ENCODE peak calls at places on chromosomes 5 and 9, in ten cellular contexts. One of them, this sample, is unnamed.

GRCh38 chr9:6845881-6846280 is 88.1 kb downstream of the KDM4C start:
- DNase-seq in HS-5: no peak
- DNase-seq in effector memory CD4-positive, alpha-beta T cell: no peak
- DNase-seq in HAP-1: no peak
- DNase-seq in NCI-H345: no peak
- DNase-seq in HuH-7: peak
- DNase-seq in uterus: no peak
- DNase-seq in stimulated activated CD4-positive, alpha-beta T cell treated with anti-CD3 and anti-CD28 coated beads, Interleukin-4, amount 100 ng/mL, for 1 hour: no peak
- DNase-seq in bronchial epithelial cell: no peak
- DNase-seq in astrocyte of the spinal cord: no peak
- DNase-seq in this sample: no peak

GRCh38 chr9:120109242-120109641 is 470.7 kb downstream of the CDK5RAP2 start:
- DNase-seq in HS-5: no peak
- DNase-seq in effector memory CD4-positive, alpha-beta T cell: no peak
- DNase-seq in HAP-1: peak
- DNase-seq in NCI-H345: peak
- DNase-seq in HuH-7: peak
- DNase-seq in uterus: no peak
- DNase-seq in stimulated activated CD4-positive, alpha-beta T cell treated with anti-CD3 and anti-CD28 coated beads, Interleukin-4, amount 100 ng/mL, for 1 hour: no peak
- DNase-seq in bronchial epithelial cell: no peak
- DNase-seq in astrocyte of the spinal cord: no peak
- DNase-seq in this sample: peak

GRCh38 chr9:97853844-97854695 is 1.0 kb downstream of the FOXE1 start:
- DNase-seq in HS-5: no peak
- DNase-seq in effector memory CD4-positive, alpha-beta T cell: no peak
- DNase-seq in HAP-1: peak
- DNase-seq in NCI-H345: peak
- DNase-seq in HuH-7: peak
- DNase-seq in uterus: no peak
- DNase-seq in stimulated activated CD4-positive, alpha-beta T cell treated with anti-CD3 and anti-CD28 coated beads, Interleukin-4, amount 100 ng/mL, for 1 hour: peak
- DNase-seq in bronchial epithelial cell: peak
- DNase-seq in astrocyte of the spinal cord: no peak
- DNase-seq in this sample: peak

GRCh38 chr5:150498501-150498900 is 9.4 kb upstream of the NDST1 start:
- DNase-seq in HS-5: no peak
- DNase-seq in effector memory CD4-positive, alpha-beta T cell: no peak
- DNase-seq in HAP-1: peak
- DNase-seq in NCI-H345: no peak
- DNase-seq in HuH-7: no peak
- DNase-seq in uterus: no peak
- DNase-seq in stimulated activated CD4-positive, alpha-beta T cell treated with anti-CD3 and anti-CD28 coated beads, Interleukin-4, amount 100 ng/mL, for 1 hour: no peak
- DNase-seq in bronchial epithelial cell: no peak
- DNase-seq in astrocyte of the spinal cord: no peak
- DNase-seq in this sample: no peak

GRCh38 chr5:154103223-154103622 is 64.5 kb downstream of the MFAP3 start:
- DNase-seq in HS-5: no peak
- DNase-seq in effector memory CD4-positive, alpha-beta T cell: no peak
- DNase-seq in HAP-1: no peak
- DNase-seq in NCI-H345: no peak
- DNase-seq in HuH-7: no peak
- DNase-seq in uterus: no peak
- DNase-seq in stimulated activated CD4-positive, alpha-beta T cell treated with anti-CD3 and anti-CD28 coated beads, Interleukin-4, amount 100 ng/mL, for 1 hour: no peak
- DNase-seq in bronchial epithelial cell: no peak
- DNase-seq in astrocyte of the spinal cord: no peak
- DNase-seq in this sample: no peak

GRCh38 chr5:178115136-178115834 is 2.0 kb downstream of the N4BP3 start:
- DNase-seq in HS-5: no peak
- DNase-seq in effector memory CD4-positive, alpha-beta T cell: no peak
- DNase-seq in HAP-1: no peak
- DNase-seq in NCI-H345: no peak
- DNase-seq in HuH-7: no peak
- DNase-seq in uterus: no peak
- DNase-seq in stimulated activated CD4-positive, alpha-beta T cell treated with anti-CD3 and anti-CD28 coated beads, Interleukin-4, amount 100 ng/mL, for 1 hour: no peak
- DNase-seq in bronchial epithelial cell: no peak
- DNase-seq in astrocyte of the spinal cord: no peak
- DNase-seq in this sample: no peak

GRCh38 chr5:132334812-132335211 is 34.7 kb upstream of the SLC22A5 start:
- DNase-seq in HS-5: no peak
- DNase-seq in effector memory CD4-positive, alpha-beta T cell: no peak
- DNase-seq in HAP-1: no peak
- DNase-seq in NCI-H345: no peak
- DNase-seq in HuH-7: no peak
- DNase-seq in uterus: no peak
- DNase-seq in stimulated activated CD4-positive, alpha-beta T cell treated with anti-CD3 and anti-CD28 coated beads, Interleukin-4, amount 100 ng/mL, for 1 hour: no peak
- DNase-seq in bronchial epithelial cell: peak
- DNase-seq in astrocyte of the spinal cord: peak
- DNase-seq in this sample: peak

GRCh38 chr5:122366501-122366900 is 54.5 kb downstream of the SNCAIP start:
- DNase-seq in HS-5: no peak
- DNase-seq in effector memory CD4-positive, alpha-beta T cell: no peak
- DNase-seq in HAP-1: no peak
- DNase-seq in NCI-H345: no peak
- DNase-seq in HuH-7: no peak
- DNase-seq in uterus: no peak
- DNase-seq in stimulated activated CD4-positive, alpha-beta T cell treated with anti-CD3 and anti-CD28 coated beads, Interleukin-4, amount 100 ng/mL, for 1 hour: no peak
- DNase-seq in bronchial epithelial cell: peak
- DNase-seq in astrocyte of the spinal cord: no peak
- DNase-seq in this sample: peak

GRCh38 chr5:172178301-172179031 is 9.6 kb downstream of the STK10 start:
- DNase-seq in HS-5: no peak
- DNase-seq in effector memory CD4-positive, alpha-beta T cell: no peak
- DNase-seq in HAP-1: no peak
- DNase-seq in NCI-H345: no peak
- DNase-seq in HuH-7: no peak
- DNase-seq in uterus: no peak
- DNase-seq in stimulated activated CD4-positive, alpha-beta T cell treated with anti-CD3 and anti-CD28 coated beads, Interleukin-4, amount 100 ng/mL, for 1 hour: no peak
- DNase-seq in bronchial epithelial cell: no peak
- DNase-seq in astrocyte of the spinal cord: no peak
- DNase-seq in this sample: no peak

GRCh38 chr9:119044801-119045200 is 324.4 kb downstream of the BRINP1 start:
- DNase-seq in HS-5: no peak
- DNase-seq in effector memory CD4-positive, alpha-beta T cell: no peak
- DNase-seq in HAP-1: no peak
- DNase-seq in NCI-H345: no peak
- DNase-seq in HuH-7: no peak
- DNase-seq in uterus: no peak
- DNase-seq in stimulated activated CD4-positive, alpha-beta T cell treated with anti-CD3 and anti-CD28 coated beads, Interleukin-4, amount 100 ng/mL, for 1 hour: no peak
- DNase-seq in bronchial epithelial cell: peak
- DNase-seq in astrocyte of the spinal cord: no peak
- DNase-seq in this sample: peak

GRCh38 chr5:13218518-13218917 is 726.0 kb downstream of the DNAH5 start:
- DNase-seq in HS-5: no peak
- DNase-seq in effector memory CD4-positive, alpha-beta T cell: no peak
- DNase-seq in HAP-1: no peak
- DNase-seq in NCI-H345: no peak
- DNase-seq in HuH-7: peak
- DNase-seq in uterus: no peak
- DNase-seq in stimulated activated CD4-positive, alpha-beta T cell treated with anti-CD3 and anti-CD28 coated beads, Interleukin-4, amount 100 ng/mL, for 1 hour: no peak
- DNase-seq in bronchial epithelial cell: peak
- DNase-seq in astrocyte of the spinal cord: no peak
- DNase-seq in this sample: peak

GRCh38 chr9:15354713-15355112 is 47.7 kb upstream of the TTC39B start:
- DNase-seq in HS-5: no peak
- DNase-seq in effector memory CD4-positive, alpha-beta T cell: no peak
- DNase-seq in HAP-1: peak
- DNase-seq in NCI-H345: no peak
- DNase-seq in HuH-7: no peak
- DNase-seq in uterus: no peak
- DNase-seq in stimulated activated CD4-positive, alpha-beta T cell treated with anti-CD3 and anti-CD28 coated beads, Interleukin-4, amount 100 ng/mL, for 1 hour: no peak
- DNase-seq in bronchial epithelial cell: no peak
- DNase-seq in astrocyte of the spinal cord: no peak
- DNase-seq in this sample: no peak

GRCh38 chr5:132787076-132787475 is 10.0 kb upstream of the SEPTIN8 start:
- DNase-seq in HS-5: no peak
- DNase-seq in effector memory CD4-positive, alpha-beta T cell: no peak
- DNase-seq in HAP-1: no peak
- DNase-seq in NCI-H345: no peak
- DNase-seq in HuH-7: no peak
- DNase-seq in uterus: no peak
- DNase-seq in stimulated activated CD4-positive, alpha-beta T cell treated with anti-CD3 and anti-CD28 coated beads, Interleukin-4, amount 100 ng/mL, for 1 hour: no peak
- DNase-seq in bronchial epithelial cell: no peak
- DNase-seq in astrocyte of the spinal cord: peak
- DNase-seq in this sample: no peak

GRCh38 chr5:66230551-66230950 is 86.5 kb downstream of the SREK1 start:
- DNase-seq in HS-5: no peak
- DNase-seq in effector memory CD4-positive, alpha-beta T cell: no peak
- DNase-seq in HAP-1: no peak
- DNase-seq in NCI-H345: no peak
- DNase-seq in HuH-7: no peak
- DNase-seq in uterus: no peak
- DNase-seq in stimulated activated CD4-positive, alpha-beta T cell treated with anti-CD3 and anti-CD28 coated beads, Interleukin-4, amount 100 ng/mL, for 1 hour: no peak
- DNase-seq in bronchial epithelial cell: peak
- DNase-seq in astrocyte of the spinal cord: peak
- DNase-seq in this sample: peak

GRCh38 chr5:1946122-1946677 is 63.5 kb upstream of the IRX4 start:
- DNase-seq in HS-5: no peak
- DNase-seq in effector memory CD4-positive, alpha-beta T cell: no peak
- DNase-seq in HAP-1: no peak
- DNase-seq in NCI-H345: no peak
- DNase-seq in HuH-7: no peak
- DNase-seq in uterus: no peak
- DNase-seq in stimulated activated CD4-positive, alpha-beta T cell treated with anti-CD3 and anti-CD28 coated beads, Interleukin-4, amount 100 ng/mL, for 1 hour: no peak
- DNase-seq in bronchial epithelial cell: no peak
- DNase-seq in astrocyte of the spinal cord: no peak
- DNase-seq in this sample: no peak

GRCh38 chr9:27527702-27528277 is 1.8 kb downstream of the MOB3B start:
- DNase-seq in HS-5: no peak
- DNase-seq in effector memory CD4-positive, alpha-beta T cell: no peak
- DNase-seq in HAP-1: no peak
- DNase-seq in NCI-H345: no peak
- DNase-seq in HuH-7: no peak
- DNase-seq in uterus: no peak
- DNase-seq in stimulated activated CD4-positive, alpha-beta T cell treated with anti-CD3 and anti-CD28 coated beads, Interleukin-4, amount 100 ng/mL, for 1 hour: no peak
- DNase-seq in bronchial epithelial cell: no peak
- DNase-seq in astrocyte of the spinal cord: no peak
- DNase-seq in this sample: no peak

GRCh38 chr5:151251001-151251551 is 1.9 kb upstream of the GM2A start:
- DNase-seq in HS-5: no peak
- DNase-seq in effector memory CD4-positive, alpha-beta T cell: peak
- DNase-seq in HAP-1: no peak
- DNase-seq in NCI-H345: no peak
- DNase-seq in HuH-7: no peak
- DNase-seq in uterus: no peak
- DNase-seq in stimulated activated CD4-positive, alpha-beta T cell treated with anti-CD3 and anti-CD28 coated beads, Interleukin-4, amount 100 ng/mL, for 1 hour: no peak
- DNase-seq in bronchial epithelial cell: no peak
- DNase-seq in astrocyte of the spinal cord: no peak
- DNase-seq in this sample: no peak

GRCh38 chr5:165626161-165626560 is 2120.7 kb downstream of the MAT2B start:
- DNase-seq in HS-5: no peak
- DNase-seq in effector memory CD4-positive, alpha-beta T cell: no peak
- DNase-seq in HAP-1: no peak
- DNase-seq in NCI-H345: no peak
- DNase-seq in HuH-7: no peak
- DNase-seq in uterus: no peak
- DNase-seq in stimulated activated CD4-positive, alpha-beta T cell treated with anti-CD3 and anti-CD28 coated beads, Interleukin-4, amount 100 ng/mL, for 1 hour: no peak
- DNase-seq in bronchial epithelial cell: no peak
- DNase-seq in astrocyte of the spinal cord: no peak
- DNase-seq in this sample: no peak

GRCh38 chr5:123645024-123645603 is 133.1 kb downstream of the CSNK1G3 start:
- DNase-seq in HS-5: no peak
- DNase-seq in effector memory CD4-positive, alpha-beta T cell: no peak
- DNase-seq in HAP-1: no peak
- DNase-seq in NCI-H345: no peak
- DNase-seq in HuH-7: no peak
- DNase-seq in uterus: no peak
- DNase-seq in stimulated activated CD4-positive, alpha-beta T cell treated with anti-CD3 and anti-CD28 coated beads, Interleukin-4, amount 100 ng/mL, for 1 hour: no peak
- DNase-seq in bronchial epithelial cell: no peak
- DNase-seq in astrocyte of the spinal cord: no peak
- DNase-seq in this sample: no peak

GRCh38 chr5:110544603-110545002 is 181.9 kb downstream of the TMEM232 start:
- DNase-seq in HS-5: peak
- DNase-seq in effector memory CD4-positive, alpha-beta T cell: no peak
- DNase-seq in HAP-1: no peak
- DNase-seq in NCI-H345: no peak
- DNase-seq in HuH-7: no peak
- DNase-seq in uterus: no peak
- DNase-seq in stimulated activated CD4-positive, alpha-beta T cell treated with anti-CD3 and anti-CD28 coated beads, Interleukin-4, amount 100 ng/mL, for 1 hour: no peak
- DNase-seq in bronchial epithelial cell: peak
- DNase-seq in astrocyte of the spinal cord: no peak
- DNase-seq in this sample: no peak

GRCh38 chr5:164059471-164059870 is 554.1 kb downstream of the MAT2B start:
- DNase-seq in HS-5: no peak
- DNase-seq in effector memory CD4-positive, alpha-beta T cell: no peak
- DNase-seq in HAP-1: no peak
- DNase-seq in NCI-H345: no peak
- DNase-seq in HuH-7: no peak
- DNase-seq in uterus: no peak
- DNase-seq in stimulated activated CD4-positive, alpha-beta T cell treated with anti-CD3 and anti-CD28 coated beads, Interleukin-4, amount 100 ng/mL, for 1 hour: no peak
- DNase-seq in bronchial epithelial cell: no peak
- DNase-seq in astrocyte of the spinal cord: no peak
- DNase-seq in this sample: no peak

GRCh38 chr5:158553195-158553945 is 546.3 kb downstream of the EBF1 start:
- DNase-seq in HS-5: no peak
- DNase-seq in effector memory CD4-positive, alpha-beta T cell: no peak
- DNase-seq in HAP-1: no peak
- DNase-seq in NCI-H345: no peak
- DNase-seq in HuH-7: no peak
- DNase-seq in uterus: peak
- DNase-seq in stimulated activated CD4-positive, alpha-beta T cell treated with anti-CD3 and anti-CD28 coated beads, Interleukin-4, amount 100 ng/mL, for 1 hour: no peak
- DNase-seq in bronchial epithelial cell: no peak
- DNase-seq in astrocyte of the spinal cord: peak
- DNase-seq in this sample: no peak

GRCh38 chr9:86517475-86517874 is 163.3 kb upstream of the TUT7 start:
- DNase-seq in HS-5: no peak
- DNase-seq in effector memory CD4-positive, alpha-beta T cell: no peak
- DNase-seq in HAP-1: no peak
- DNase-seq in NCI-H345: no peak
- DNase-seq in HuH-7: no peak
- DNase-seq in uterus: no peak
- DNase-seq in stimulated activated CD4-positive, alpha-beta T cell treated with anti-CD3 and anti-CD28 coated beads, Interleukin-4, amount 100 ng/mL, for 1 hour: no peak
- DNase-seq in bronchial epithelial cell: no peak
- DNase-seq in astrocyte of the spinal cord: no peak
- DNase-seq in this sample: no peak

GRCh38 chr9:115593587-115594091 is 475.7 kb upstream of the TNC start:
- DNase-seq in HS-5: no peak
- DNase-seq in effector memory CD4-positive, alpha-beta T cell: no peak
- DNase-seq in HAP-1: peak
- DNase-seq in NCI-H345: peak
- DNase-seq in HuH-7: peak
- DNase-seq in uterus: peak
- DNase-seq in stimulated activated CD4-positive, alpha-beta T cell treated with anti-CD3 and anti-CD28 coated beads, Interleukin-4, amount 100 ng/mL, for 1 hour: no peak
- DNase-seq in bronchial epithelial cell: peak
- DNase-seq in astrocyte of the spinal cord: peak
- DNase-seq in this sample: peak

GRCh38 chr9:134943836-134944235 is 26.1 kb upstream of the FCN1 start:
- DNase-seq in HS-5: no peak
- DNase-seq in effector memory CD4-positive, alpha-beta T cell: no peak
- DNase-seq in HAP-1: no peak
- DNase-seq in NCI-H345: no peak
- DNase-seq in HuH-7: no peak
- DNase-seq in uterus: no peak
- DNase-seq in stimulated activated CD4-positive, alpha-beta T cell treated with anti-CD3 and anti-CD28 coated beads, Interleukin-4, amount 100 ng/mL, for 1 hour: no peak
- DNase-seq in bronchial epithelial cell: no peak
- DNase-seq in astrocyte of the spinal cord: no peak
- DNase-seq in this sample: no peak

GRCh38 chr5:13878357-13878756 is 66.1 kb downstream of the DNAH5 start:
- DNase-seq in HS-5: no peak
- DNase-seq in effector memory CD4-positive, alpha-beta T cell: no peak
- DNase-seq in HAP-1: no peak
- DNase-seq in NCI-H345: no peak
- DNase-seq in HuH-7: no peak
- DNase-seq in uterus: no peak
- DNase-seq in stimulated activated CD4-positive, alpha-beta T cell treated with anti-CD3 and anti-CD28 coated beads, Interleukin-4, amount 100 ng/mL, for 1 hour: no peak
- DNase-seq in bronchial epithelial cell: no peak
- DNase-seq in astrocyte of the spinal cord: no peak
- DNase-seq in this sample: no peak

GRCh38 chr5:68221488-68221887 is 5.9 kb downstream of the PIK3R1 start:
- DNase-seq in HS-5: no peak
- DNase-seq in effector memory CD4-positive, alpha-beta T cell: no peak
- DNase-seq in HAP-1: no peak
- DNase-seq in NCI-H345: no peak
- DNase-seq in HuH-7: no peak
- DNase-seq in uterus: no peak
- DNase-seq in stimulated activated CD4-positive, alpha-beta T cell treated with anti-CD3 and anti-CD28 coated beads, Interleukin-4, amount 100 ng/mL, for 1 hour: no peak
- DNase-seq in bronchial epithelial cell: no peak
- DNase-seq in astrocyte of the spinal cord: no peak
- DNase-seq in this sample: no peak

GRCh38 chr9:129685220-129685932 is 19.9 kb downstream of the PRRX2 start:
- DNase-seq in HS-5: no peak
- DNase-seq in effector memory CD4-positive, alpha-beta T cell: no peak
- DNase-seq in HAP-1: no peak
- DNase-seq in NCI-H345: no peak
- DNase-seq in HuH-7: no peak
- DNase-seq in uterus: no peak
- DNase-seq in stimulated activated CD4-positive, alpha-beta T cell treated with anti-CD3 and anti-CD28 coated beads, Interleukin-4, amount 100 ng/mL, for 1 hour: no peak
- DNase-seq in bronchial epithelial cell: peak
- DNase-seq in astrocyte of the spinal cord: no peak
- DNase-seq in this sample: peak

This sample was measured in mammary epithelial cell.